ENCODE peak calls at places on chromosomes 2 and 18, in five cellular contexts. One of them, this sample, is unnamed.

GRCh38 chr18:13242797-13243196 is 24.2 kb downstream of the LDLRAD4 start:
- DNase-seq in RPMI7951: no peak
- DNase-seq in tibial nerve: no peak
- DNase-seq in progenitor cell of endocrine pancreas: no peak
- DNase-seq in SJSA1: no peak
- DNase-seq in this sample: no peak

GRCh38 chr2:69770193-69770702 is 28.3 kb downstream of the ANXA4 start:
- DNase-seq in RPMI7951: peak
- DNase-seq in tibial nerve: peak
- DNase-seq in progenitor cell of endocrine pancreas: no peak
- DNase-seq in SJSA1: peak
- DNase-seq in this sample: no peak

GRCh38 chr2:159202568-159203071 is 83.9 kb downstream of the WDSUB1 start:
- DNase-seq in RPMI7951: peak
- DNase-seq in tibial nerve: peak
- DNase-seq in progenitor cell of endocrine pancreas: no peak
- DNase-seq in SJSA1: peak
- DNase-seq in this sample: no peak

GRCh38 chr2:64283641-64284371 is 139.6 kb upstream of the PELI1 start:
- DNase-seq in RPMI7951: no peak
- DNase-seq in tibial nerve: no peak
- DNase-seq in progenitor cell of endocrine pancreas: no peak
- DNase-seq in SJSA1: no peak
- DNase-seq in this sample: no peak

GRCh38 chr18:61893971-61894750 is 1.4 kb upstream of the RNF152 start:
- DNase-seq in RPMI7951: peak
- DNase-seq in tibial nerve: peak
- DNase-seq in progenitor cell of endocrine pancreas: peak
- DNase-seq in SJSA1: peak
- DNase-seq in this sample: peak

GRCh38 chr2:196333397-196333796 is 162.0 kb upstream of the STK17B start:
- DNase-seq in RPMI7951: no peak
- DNase-seq in tibial nerve: no peak
- DNase-seq in progenitor cell of endocrine pancreas: no peak
- DNase-seq in SJSA1: no peak
- DNase-seq in this sample: no peak

GRCh38 chr2:205003288-205003687 is 458.0 kb downstream of the PARD3B start:
- DNase-seq in RPMI7951: no peak
- DNase-seq in tibial nerve: no peak
- DNase-seq in progenitor cell of endocrine pancreas: no peak
- DNase-seq in SJSA1: no peak
- DNase-seq in this sample: no peak

GRCh38 chr18:68220458-68220857 is 494.4 kb downstream of the TMX3 start:
- DNase-seq in RPMI7951: no peak
- DNase-seq in tibial nerve: no peak
- DNase-seq in progenitor cell of endocrine pancreas: no peak
- DNase-seq in SJSA1: no peak
- DNase-seq in this sample: no peak

GRCh38 chr2:206511283-206511682 is 68.0 kb downstream of the ADAM23 start:
- DNase-seq in RPMI7951: no peak
- DNase-seq in tibial nerve: no peak
- DNase-seq in progenitor cell of endocrine pancreas: no peak
- DNase-seq in SJSA1: no peak
- DNase-seq in this sample: no peak

This sample was measured in effector CD4-positive, alpha-beta T cell.